ENCODE peak calls at places on chromosomes 11 and 22, in five cellular contexts. L, I, V, Y and U are unnamed samples.

GRCh38 chr11:46625406-46625805 is 8.1 kb downstream of the ATG13 start:
- DNase-seq in L (no peak), I (peak; percentile 44), V (no peak), Y (no peak), U (no peak)

GRCh38 chr11:105732611-105733010 is 122.7 kb downstream of the GRIA4 start:
- DNase-seq in L (peak; percentile 23), I (no peak), V (no peak), Y (peak; percentile 25), U (no peak)

GRCh38 chr11:32456864-32457263 is 21.5 kb upstream of the WT1 start:
- DNase-seq in L (no peak), I (no peak), V (no peak), Y (no peak), U (no peak)

GRCh38 chr11:64298966-64299846 is 952 bp upstream of the CATSPERZ start:
- DNase-seq in L (no peak), I (no peak), V (peak; percentile 21), Y (no peak), U (no peak)

GRCh38 chr11:125284209-125284608 is 119.7 kb downstream of the PKNOX2 start:
- DNase-seq in L (no peak), I (no peak), V (no peak), Y (no peak), U (no peak)

GRCh38 chr11:46378811-46379482 is 2.5 kb upstream of the MDK start:
- DNase-seq in L (no peak), I (no peak), V (no peak), Y (no peak), U (no peak)

GRCh38 chr11:88206746-88207145 is 31.5 kb upstream of the RAB38 start:
- DNase-seq in L (no peak), I (peak; percentile 25), V (no peak), Y (peak; percentile 6), U (no peak)

GRCh38 chr22:19762315-19763140 is 1.9 kb downstream of the TBX1 start:
- DNase-seq in L (no peak), I (no peak), V (peak; percentile 35), Y (peak; percentile 43), U (no peak)

GRCh38 chr22:48579035-48579914 is 1248.4 kb downstream of the BRD1 start:
- DNase-seq in L (no peak), I (no peak), V (no peak), Y (no peak), U (no peak)

GRCh38 chr11:64447717-64448598 is 89.0 kb downstream of the RPS6KA4 start:
- DNase-seq in L (peak; percentile 7), I (peak; percentile 79), V (no peak), Y (peak; percentile 57), U (no peak)

GRCh38 chr11:47186937-47187681 is 875 bp upstream of the PACSIN3 start:
- DNase-seq in L (peak; percentile 54), I (no peak), V (peak; percentile 49), Y (peak; percentile 74), U (peak; percentile 27)

GRCh38 chr11:123304828-123305530 is 109.9 kb upstream of the CLMP start:
- DNase-seq in L (no peak), I (no peak), V (no peak), Y (no peak), U (no peak)

GRCh38 chr11:111663820-111664219 is 61.6 kb downstream of the SIK2 start:
- DNase-seq in L (no peak), I (no peak), V (peak; percentile 56), Y (no peak), U (no peak)

GRCh38 chr11:133681901-133682300 is 149.6 kb upstream of the OPCML start:
- DNase-seq in L (no peak), I (no peak), V (no peak), Y (no peak), U (no peak)

GRCh38 chr11:16969010-16970004 is 44.9 kb downstream of the PLEKHA7 start:
- DNase-seq in L (no peak), I (no peak), V (no peak), Y (no peak), U (no peak)

GRCh38 chr11:125949271-125950177 is 3.7 kb downstream of the VSIG10L2 start:
- DNase-seq in L (no peak), I (no peak), V (no peak), Y (no peak), U (no peak)

GRCh38 chr22:20128902-20129746 is 2.5 kb upstream of the ZDHHC8 start:
- DNase-seq in L (peak; percentile 23), I (peak; percentile 46), V (peak; percentile 33), Y (peak; percentile 39), U (peak; percentile 58)

GRCh38 chr11:120254788-120255518 is 15.0 kb downstream of the POU2F3 start:
- DNase-seq in L (no peak), I (no peak), V (no peak), Y (no peak), U (peak; percentile 15)

GRCh38 chr22:29202231-29203192 is 3.2 kb upstream of the EMID1 start:
- DNase-seq in L (peak; percentile 55), I (peak; percentile 31), V (peak; percentile 26), Y (peak; percentile 82), U (peak; percentile 96)

GRCh38 chr11:33801821-33802413 is 27.6 kb upstream of the FBXO3 start:
- DNase-seq in L (no peak), I (peak; percentile 16), V (no peak), Y (no peak), U (no peak)
- H3K9ac ChIP-seq in L (peak overlapping the region; percentile 5), I (peak overlapping the region; percentile 43), V (no peak overlapping the region), Y (peak overlapping the region; percentile 53), U (no peak overlapping the region)

GRCh38 chr11:62132188-62132587 is 8.4 kb downstream of the INCENP start:
- DNase-seq in L (no peak), I (peak; percentile 62), V (no peak), Y (no peak), U (no peak)
- H3K4me2 ChIP-seq in L (no peak overlapping the region), I (no peak overlapping the region), V (no peak overlapping the region), Y (no peak overlapping the region), U (peak overlapping the region; percentile 32)

GRCh38 chr11:8263109-8263768 is 439 bp downstream of the LMO1 start:
- DNase-seq in L (no peak), I (no peak), V (no peak), Y (no peak), U (no peak)
- H3K9ac ChIP-seq in L (no peak overlapping the region), I (no peak overlapping the region), V (no peak overlapping the region), Y (no peak overlapping the region), U (no peak overlapping the region)

GRCh38 chr22:37318255-37319109 is 36.2 kb downstream of the CYTH4 start:
- DNase-seq in L (no peak), I (peak; percentile 3), V (no peak), Y (no peak), U (no peak)
- H3K4me2 ChIP-seq in L (no peak overlapping the region), I (no peak overlapping the region), V (no peak overlapping the region), Y (peak overlapping the region; percentile 13), U (no peak overlapping the region)